ENCODE peak calls at places on chromosomes 2 and 18, in seven cellular contexts. H is NCI-H510A treated with DMSO at 0.1 percent for 48 hours; R is Right ventricle myocardium superior; I is A549; K is stimulated activated CD4-positive, alpha-beta T cell treated with anti-CD3 and anti-CD28 coated beads, Interleukin-2, amount 100 ng/mL, for 48 hours; N is HS-5; U is stimulated activated CD8-positive, alpha-beta memory T cell treated with anti-CD3 and anti-CD28 coated beads, Interleukin-7, amount 100 ng/mL, for 4 hours. W is an unnamed sample.

GRCh38 chr2:154794328-154794870 is 95.9 kb downstream of the KCNJ3 start:
- DNase-seq in H (no peak), R (no peak), I (no peak), K (no peak), N (no peak), U (no peak), W (no peak)

GRCh38 chr2:118750959-118751565 is 96.4 kb downstream of the EN1 start:
- DNase-seq in H (no peak), R (no peak), I (no peak), K (no peak), N (no peak), U (no peak), W (no peak)

GRCh38 chr2:8684885-8685696 is 3.2 kb downstream of the ID2 start:
- DNase-seq in H (peak), R (peak), I (peak), K (peak), N (no peak), U (no peak), W (peak)

GRCh38 chr18:12585218-12585617 is 72.7 kb downstream of the SPIRE1 start:
- DNase-seq in H (no peak), R (no peak), I (no peak), K (no peak), N (no peak), U (no peak), W (no peak)

GRCh38 chr2:197599285-197599965 is 76.0 kb downstream of the RFTN2 start:
- DNase-seq in H (peak), R (no peak), I (peak), K (peak), N (no peak), U (no peak), W (no peak)

GRCh38 chr2:236562434-236562833 is 7.2 kb upstream of the ACKR3 start:
- DNase-seq in H (no peak), R (no peak), I (peak), K (no peak), N (no peak), U (no peak), W (no peak)

GRCh38 chr2:173388795-173389194 is 34.1 kb downstream of the CDCA7 start:
- DNase-seq in H (no peak), R (no peak), I (no peak), K (no peak), N (no peak), U (no peak), W (no peak)

GRCh38 chr18:11951390-11951851 is 29.9 kb upstream of the IMPA2 start:
- DNase-seq in H (no peak), R (no peak), I (no peak), K (no peak), N (no peak), U (no peak), W (no peak)

GRCh38 chr2:70041666-70042065 is 45.6 kb upstream of the PCBP1 start:
- DNase-seq in H (no peak), R (no peak), I (no peak), K (no peak), N (peak), U (no peak), W (no peak)

GRCh38 chr2:12402440-12403139 is 314.1 kb upstream of the TRIB2 start:
- DNase-seq in H (no peak), R (no peak), I (no peak), K (no peak), N (no peak), U (no peak), W (no peak)

GRCh38 chr18:72727776-72728175 is 140.0 kb downstream of the NETO1 start:
- DNase-seq in H (no peak), R (no peak), I (no peak), K (no peak), N (no peak), U (no peak), W (no peak)

GRCh38 chr2:98948956-98949739 is 13.1 kb upstream of the CRACDL start:
- DNase-seq in H (no peak), R (no peak), I (no peak), K (no peak), N (no peak), U (no peak), W (no peak)

GRCh38 chr2:73175663-73176204 is 26.6 kb upstream of the NOTO start:
- DNase-seq in H (peak), R (peak), I (no peak), K (peak), N (no peak), U (peak), W (peak)

GRCh38 chr18:25289040-25289631 is 62.8 kb downstream of the ZNF521 start:
- DNase-seq in H (no peak), R (peak), I (peak), K (no peak), N (peak), U (no peak), W (no peak)

GRCh38 chr2:55056024-55056521 is 5.8 kb upstream of the RTN4 start:
- DNase-seq in H (no peak), R (no peak), I (peak), K (no peak), N (no peak), U (no peak), W (no peak)

GRCh38 chr2:191866675-191867506 is 20.0 kb upstream of the CAVIN2 start:
- DNase-seq in H (no peak), R (no peak), I (peak), K (no peak), N (peak), U (no peak), W (no peak)

GRCh38 chr2:202030676-202031075 is 3.0 kb upstream of the FZD7 start:
- DNase-seq in H (no peak), R (no peak), I (no peak), K (no peak), N (no peak), U (no peak), W (no peak)

GRCh38 chr2:143617803-143618415 is 488.7 kb downstream of the ARHGAP15 start:
- DNase-seq in H (peak), R (no peak), I (no peak), K (no peak), N (no peak), U (no peak), W (no peak)

GRCh38 chr18:7626922-7627440 is 59.9 kb downstream of the PTPRM start:
- DNase-seq in H (no peak), R (no peak), I (peak), K (no peak), N (peak), U (no peak), W (no peak)

GRCh38 chr18:30572214-30572613 is 470.3 kb downstream of the DSC3 start:
- DNase-seq in H (no peak), R (no peak), I (no peak), K (no peak), N (no peak), U (no peak), W (no peak)

GRCh38 chr2:57906152-57906732 is 140.4 kb upstream of the VRK2 start:
- DNase-seq in H (peak), R (no peak), I (peak), K (no peak), N (no peak), U (no peak), W (no peak)

GRCh38 chr2:218559021-218559420 is 9.1 kb downstream of the USP37 start:
- DNase-seq in H (no peak), R (no peak), I (no peak), K (no peak), N (no peak), U (no peak), W (no peak)

GRCh38 chr18:72762505-72763122 is 105.2 kb downstream of the NETO1 start:
- DNase-seq in H (peak), R (no peak), I (peak), K (no peak), N (peak), U (no peak), W (no peak)

GRCh38 chr2:71974846-71975245 is 172.8 kb downstream of the CYP26B1 start:
- DNase-seq in H (no peak), R (no peak), I (no peak), K (no peak), N (no peak), U (no peak), W (no peak)

GRCh38 chr2:201559067-201559710 is 84.1 kb downstream of the TMEM237 start:
- DNase-seq in H (no peak), R (no peak), I (no peak), K (no peak), N (no peak), U (no peak), W (no peak)

GRCh38 chr2:15805772-15806171 is 134.6 kb upstream of the MYCN start:
- DNase-seq in H (no peak), R (no peak), I (no peak), K (no peak), N (no peak), U (no peak), W (no peak)

GRCh38 chr2:233794128-233794658 is 16.1 kb downstream of the MROH2A start:
- DNase-seq in H (no peak), R (no peak), I (no peak), K (no peak), N (no peak), U (no peak), W (no peak)

GRCh38 chr2:56816666-56817065 is 632.9 kb downstream of the CCDC85A start:
- DNase-seq in H (no peak), R (no peak), I (no peak), K (no peak), N (no peak), U (no peak), W (no peak)

GRCh38 chr18:500556-501405 is at the start of gene COLEC12:
- DNase-seq in H (no peak), R (peak), I (no peak), K (no peak), N (no peak), U (no peak), W (no peak)

GRCh38 chr2:6994569-6994968 is 77.4 kb downstream of the RNF144A start:
- DNase-seq in H (no peak), R (no peak), I (no peak), K (no peak), N (no peak), U (no peak), W (no peak)

GRCh38 chr2:24117902-24118301 is 5.2 kb downstream of the PFN4 start:
- DNase-seq in H (no peak), R (no peak), I (no peak), K (no peak), N (no peak), U (no peak), W (no peak)

GRCh38 chr2:201580486-201580885 is 62.8 kb downstream of the TMEM237 start:
- DNase-seq in H (no peak), R (no peak), I (peak), K (no peak), N (peak), U (no peak), W (no peak)

GRCh38 chr2:132547089-132547687 is 122.8 kb downstream of the LYPD1 start:
- DNase-seq in H (peak), R (peak), I (peak), K (peak), N (peak), U (no peak), W (peak)

GRCh38 chr18:80184243-80184772 is 63.0 kb downstream of the PARD6G start:
- DNase-seq in H (no peak), R (no peak), I (no peak), K (no peak), N (no peak), U (no peak), W (no peak)

GRCh38 chr2:56286936-56287335 is 103.1 kb downstream of the CCDC85A start:
- DNase-seq in H (no peak), R (no peak), I (no peak), K (no peak), N (no peak), U (no peak), W (no peak)

GRCh38 chr2:112483047-112483473 is 1.1 kb downstream of the TTL start:
- DNase-seq in H (peak), R (no peak), I (peak), K (no peak), N (peak), U (no peak), W (no peak)